ENCODE peak calls at places on chromosomes 16 and 17, in four cellular contexts. Z is progenitor cell of endocrine pancreas, H is GM10248, G is RWPE1. T is an unnamed sample.
A peak's percentile ranks its signal among the peaks of the same experiment; 100 is the strongest.

GRCh38 chr17:4708436-4708835 is 2.0 kb upstream of the ARRB2 start:
- DNase-seq in Z (no peak), H (no peak), G (no peak), T (no peak)

GRCh38 chr17:45384800-45385262 is 47.8 kb downstream of the ARHGAP27 start:
- DNase-seq in Z (no peak), H (no peak), G (no peak), T (no peak)

GRCh38 chr16:66728117-66728787 is 23.2 kb downstream of the DYNC1LI2 start:
- DNase-seq in Z (no peak), H (peak; percentile 67), G (peak; percentile 55), T (no peak)

GRCh38 chr16:31427441-31428276 is 501 bp downstream of the COX6A2 start:
- DNase-seq in Z (no peak), H (peak; percentile 61), G (peak; percentile 88), T (peak; percentile 73)

GRCh38 chr16:14324581-14324980 is 253.5 kb downstream of the MRTFB start:
- DNase-seq in Z (no peak), H (no peak), G (no peak), T (no peak)

GRCh38 chr16:82700541-82701240 is 73.9 kb downstream of the CDH13 start:
- DNase-seq in Z (no peak), H (no peak), G (peak; percentile 14), T (no peak)

GRCh38 chr17:34709108-34709779 is 129.9 kb downstream of the TMEM132E start:
- DNase-seq in Z (no peak), H (no peak), G (no peak), T (no peak)

GRCh38 chr17:48541574-48542113 is 3.3 kb downstream of the HOXB2 start:
- DNase-seq in Z (no peak), H (peak; percentile 58), G (no peak), T (peak; percentile 45)

GRCh38 chr17:66661411-66661843 is 173.5 kb upstream of the CACNG5 start:
- DNase-seq in Z (no peak), H (peak; percentile 25), G (peak; percentile 73), T (no peak)

GRCh38 chr16:88676502-88677242 is 9.6 kb downstream of the SNAI3 start:
- DNase-seq in Z (no peak), H (no peak), G (no peak), T (no peak)

GRCh38 chr17:17568772-17569195 is 22.7 kb downstream of the PEMT start:
- DNase-seq in Z (peak; percentile 80), H (peak; percentile 80), G (peak; percentile 70), T (peak; percentile 30)

GRCh38 chr17:17139972-17140589 is 66.1 kb downstream of the PLD6 start:
- DNase-seq in Z (no peak), H (no peak), G (no peak), T (no peak)

GRCh38 chr17:17874478-17874877 is 37.7 kb upstream of the SREBF1 start:
- DNase-seq in Z (no peak), H (no peak), G (peak; percentile 69), T (no peak)

GRCh38 chr16:54936979-54937672 is 6.5 kb downstream of the IRX5 start:
- DNase-seq in Z (peak; percentile 56), H (no peak), G (no peak), T (no peak)

GRCh38 chr17:60640503-60640902 is 37.1 kb upstream of the BCAS3 start:
- DNase-seq in Z (no peak), H (no peak), G (no peak), T (no peak)
- TF ChIP-seq CTCF in Z (peak; percentile 49), H (peak; percentile 4), G (peak; percentile 28), T (no peak)

GRCh38 chr16:720507-720989 is 398 bp upstream of the ANTKMT start:
- DNase-seq in Z (no peak), H (peak; percentile 74), G (no peak), T (no peak)
- TF ChIP-seq CTCF in Z (no peak), H (peak; percentile 32), G (peak; percentile 14), T (no peak)

GRCh38 chr17:7857724-7858486 is at the start of gene CYB5D1:
- DNase-seq in Z (no peak), H (peak; percentile 80), G (no peak), T (peak; percentile 85)
- TF ChIP-seq CTCF in Z (no peak), H (no peak), G (no peak), T (no peak)

GRCh38 chr16:8923199-8923598 is 40.5 kb downstream of the USP7 start:
- DNase-seq in Z (no peak), H (no peak), G (no peak), T (no peak)
- TF ChIP-seq CTCF in Z (no peak), H (no peak), G (no peak), T (no peak)

GRCh38 chr17:82424863-82425159 is 6.4 kb upstream of the OGFOD3 start:
- DNase-seq in Z (no peak), H (no peak), G (no peak), T (no peak)
- TF ChIP-seq CTCF in Z (no peak), H (no peak), G (no peak), T (no peak)

DNA sequence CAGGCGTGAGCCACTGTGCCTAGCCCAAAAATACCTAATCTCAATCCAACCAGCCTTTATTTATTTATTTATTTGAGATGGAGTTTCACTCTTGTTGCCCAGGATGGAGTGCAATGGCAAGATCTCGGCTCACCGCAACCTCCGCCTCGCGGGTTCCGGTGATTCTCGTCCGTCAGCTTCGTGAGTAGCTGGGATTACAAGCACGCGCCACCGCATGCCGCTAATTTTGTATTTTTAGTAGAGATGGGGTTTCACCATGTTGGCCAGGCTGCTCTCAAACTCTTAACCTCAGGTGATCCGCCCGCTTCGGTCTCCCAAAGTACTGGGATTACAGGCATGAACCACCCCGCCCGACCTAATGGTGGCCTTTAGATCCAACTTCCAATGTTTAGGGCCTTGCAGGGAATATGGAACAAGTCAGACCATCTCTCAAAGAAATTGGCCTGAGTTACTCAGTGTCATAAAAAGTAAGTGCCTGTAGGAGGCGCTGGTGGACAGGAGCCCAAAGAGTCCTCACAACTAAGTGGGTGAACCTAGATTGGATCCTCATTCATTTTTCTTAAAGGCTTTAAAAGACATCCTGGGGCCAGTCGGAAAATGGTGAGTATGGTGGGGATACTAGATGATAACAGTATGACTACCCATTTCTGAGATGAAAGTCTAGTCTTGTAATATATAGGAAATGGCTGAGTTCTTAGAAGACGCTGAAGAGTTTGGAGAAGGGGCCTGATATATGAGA is 4.6 kb downstream of the ZSCAN10 start:
- DNase-seq in Z (no peak), H (peak; percentile 74), G (no peak), T (no peak)
- TF ChIP-seq CTCF in Z (peak; percentile 44), H (peak; percentile 56), G (peak; percentile 29), T (peak; percentile 63)